ENCODE peak calls at places on chromosomes 11 and 22, in ten cellular contexts. U, K, E, L, I, R, D, O, Q and N are unnamed samples.

GRCh38 chr11:396948-397548 is 3.0 kb downstream of the PKP3 start:
- DNase-seq in U (no peak), K (no peak), E (no peak), L (peak), I (peak), R (peak), D (no peak), O (peak), Q (no peak), N (peak)

GRCh38 chr11:37087650-37088572 is 489.9 kb upstream of the RAG2 start:
- DNase-seq in U (no peak), K (no peak), E (no peak), L (no peak), I (no peak), R (no peak), D (no peak), O (no peak), Q (no peak), N (no peak)

GRCh38 chr11:58934945-58935513 is 4.3 kb upstream of the GLYATL1 start:
- DNase-seq in U (no peak), K (no peak), E (no peak), L (no peak), I (no peak), R (no peak), D (no peak), O (no peak), Q (no peak), N (no peak)

GRCh38 chr22:24521791-24522245 is 26.7 kb downstream of the UPB1 start:
- DNase-seq in U (peak), K (peak), E (no peak), L (peak), I (peak), R (peak), D (peak), O (no peak), Q (peak), N (peak)

GRCh38 chr11:130909650-130910049 is 6.6 kb downstream of the SNX19 start:
- DNase-seq in U (no peak), K (no peak), E (no peak), L (no peak), I (peak), R (no peak), D (no peak), O (no peak), Q (no peak), N (no peak)

GRCh38 chr22:17314472-17314871 is 54.8 kb upstream of the CECR2 start:
- DNase-seq in U (no peak), K (no peak), E (no peak), L (no peak), I (no peak), R (no peak), D (peak), O (no peak), Q (no peak), N (no peak)

GRCh38 chr11:48093795-48094642 is 113.7 kb downstream of the PTPRJ start:
- DNase-seq in U (no peak), K (peak), E (no peak), L (no peak), I (no peak), R (no peak), D (peak), O (no peak), Q (peak), N (no peak)

GRCh38 chr22:49735411-49736311 is 92.0 kb downstream of the BRD1 start:
- DNase-seq in U (no peak), K (no peak), E (no peak), L (peak), I (no peak), R (peak), D (no peak), O (peak), Q (no peak), N (no peak)

GRCh38 chr11:9571766-9572120 is 1.7 kb upstream of the WEE1 start:
- DNase-seq in U (no peak), K (no peak), E (no peak), L (no peak), I (no peak), R (no peak), D (no peak), O (no peak), Q (no peak), N (no peak)

GRCh38 chr22:24543679-24544243 is 11.2 kb downstream of the GUCD1 start:
- DNase-seq in U (no peak), K (no peak), E (no peak), L (no peak), I (no peak), R (no peak), D (no peak), O (no peak), Q (no peak), N (no peak)

GRCh38 chr11:102121329-102121728 is 11.1 kb downstream of the YAP1 start:
- DNase-seq in U (no peak), K (no peak), E (no peak), L (no peak), I (peak), R (no peak), D (no peak), O (no peak), Q (no peak), N (no peak)

GRCh38 chr22:30459206-30460052 is 12.4 kb downstream of the SEC14L3 start:
- DNase-seq in U (no peak), K (no peak), E (no peak), L (peak), I (peak), R (no peak), D (no peak), O (no peak), Q (peak), N (no peak)

GRCh38 chr11:55714982-55715888 is 53.2 kb downstream of the OR4C6 start:
- DNase-seq in U (no peak), K (no peak), E (no peak), L (no peak), I (no peak), R (no peak), D (no peak), O (no peak), Q (peak), N (no peak)

GRCh38 chr11:103862049-103862826 is 174.2 kb upstream of the DDI1 start:
- DNase-seq in U (no peak), K (no peak), E (no peak), L (no peak), I (no peak), R (no peak), D (no peak), O (no peak), Q (no peak), N (no peak)

GRCh38 chr22:44033689-44034088 is 9.6 kb downstream of the PARVB start:
- DNase-seq in U (no peak), K (no peak), E (no peak), L (no peak), I (no peak), R (no peak), D (no peak), O (no peak), Q (no peak), N (no peak)

GRCh38 chr11:93652161-93652597 is 9.3 kb upstream of the CEP295 start:
- DNase-seq in U (peak), K (peak), E (no peak), L (peak), I (peak), R (peak), D (peak), O (no peak), Q (peak), N (no peak)

GRCh38 chr11:19511413-19512183 is 201.0 kb upstream of the NAV2 start:
- DNase-seq in U (no peak), K (no peak), E (no peak), L (no peak), I (peak), R (no peak), D (peak), O (peak), Q (no peak), N (no peak)

GRCh38 chr11:45453721-45454120 is 167.6 kb upstream of the SYT13 start:
- DNase-seq in U (no peak), K (no peak), E (no peak), L (no peak), I (no peak), R (no peak), D (no peak), O (no peak), Q (no peak), N (no peak)

GRCh38 chr22:49302150-49302460 is 525.6 kb downstream of the BRD1 start:
- DNase-seq in U (no peak), K (no peak), E (no peak), L (no peak), I (no peak), R (no peak), D (no peak), O (no peak), Q (no peak), N (no peak)

GRCh38 chr11:113387605-113388211 is at the start of gene ANKK1:
- DNase-seq in U (no peak), K (no peak), E (no peak), L (peak), I (no peak), R (no peak), D (peak), O (no peak), Q (peak), N (no peak)

GRCh38 chr11:67056640-67057409 is at the start of gene RHOD:
- DNase-seq in U (peak), K (no peak), E (peak), L (peak), I (no peak), R (peak), D (no peak), O (no peak), Q (peak), N (no peak)

GRCh38 chr11:105618343-105618955 is 8.6 kb downstream of the GRIA4 start:
- DNase-seq in U (no peak), K (no peak), E (no peak), L (no peak), I (no peak), R (no peak), D (no peak), O (no peak), Q (no peak), N (no peak)

GRCh38 chr11:38543951-38544350 is 1945.9 kb upstream of the RAG2 start:
- DNase-seq in U (no peak), K (no peak), E (no peak), L (no peak), I (no peak), R (no peak), D (no peak), O (no peak), Q (no peak), N (no peak)